ENCODE peak calls at places on chromosomes 5 and 9, in eight cellular contexts. N is heart right ventricle, X is lung, K is Karpas-422, P is tibial nerve, L is right atrium auricular region, S is cardiac muscle cell, F is psoas muscle. W is an unnamed sample.

GRCh38 chr5:119273391-119273839 is 82.4 kb upstream of the TNFAIP8 start:
- DNase-seq in N (no peak), X (no peak), K (peak; percentile 63), P (no peak), L (no peak), S (no peak), F (peak; percentile 17), W (no peak)

GRCh38 chr5:173641171-173641570 is 24.7 kb upstream of the BOD1 start:
- DNase-seq in N (no peak), X (no peak), K (no peak), P (no peak), L (no peak), S (no peak), F (no peak), W (no peak)

GRCh38 chr5:81751836-81752643 is 1.1 kb upstream of the SSBP2 start:
- DNase-seq in N (peak; percentile 37), X (no peak), K (no peak), P (peak; percentile 55), L (no peak), S (peak; percentile 19), F (no peak), W (no peak)

GRCh38 chr5:76986828-76987526 is 34.1 kb downstream of the CRHBP start:
- DNase-seq in N (no peak), X (no peak), K (no peak), P (no peak), L (no peak), S (no peak), F (no peak), W (no peak)

GRCh38 chr9:35923927-35924763 is 14.9 kb downstream of the SPAAR start:
- DNase-seq in N (no peak), X (no peak), K (no peak), P (peak; percentile 50), L (peak; percentile 66), S (no peak), F (peak; percentile 30), W (no peak)

GRCh38 chr9:69444021-69444420 is 119.0 kb downstream of the ENTREP1 start:
- DNase-seq in N (no peak), X (no peak), K (no peak), P (no peak), L (no peak), S (no peak), F (no peak), W (no peak)

GRCh38 chr9:125747765-125748510 is 765 bp downstream of the PBX3 start:
- DNase-seq in N (peak; percentile 40), X (peak; percentile 45), K (no peak), P (no peak), L (no peak), S (peak; percentile 46), F (peak; percentile 51), W (peak; percentile 2)

GRCh38 chr5:66595877-66596790 is at the start of gene MAST4:
- DNase-seq in N (peak; percentile 92), X (peak; percentile 94), K (peak; percentile 94), P (peak; percentile 51), L (peak; percentile 82), S (peak; percentile 92), F (peak; percentile 90), W (no peak)

GRCh38 chr5:181134259-181134658 is 3.3 kb upstream of the OR2V1 start:
- DNase-seq in N (no peak), X (no peak), K (no peak), P (no peak), L (no peak), S (no peak), F (no peak), W (no peak)

GRCh38 chr5:27702339-27702820 is 664.0 kb upstream of the CDH9 start:
- DNase-seq in N (no peak), X (no peak), K (no peak), P (no peak), L (no peak), S (peak; percentile 14), F (no peak), W (no peak)

GRCh38 chr5:126499742-126500396 is 76.7 kb downstream of the GRAMD2B start:
- DNase-seq in N (no peak), X (no peak), K (peak; percentile 80), P (no peak), L (no peak), S (peak; percentile 42), F (no peak), W (no peak)

GRCh38 chr5:125485003-125485641 is 738.7 kb upstream of the ZNF608 start:
- DNase-seq in N (peak; percentile 12), X (peak; percentile 33), K (no peak), P (peak; percentile 66), L (peak; percentile 61), S (peak; percentile 19), F (no peak), W (no peak)

GRCh38 chr5:41793156-41793770 is 77.0 kb downstream of the OXCT1 start:
- DNase-seq in N (no peak), X (no peak), K (no peak), P (no peak), L (no peak), S (no peak), F (no peak), W (no peak)

GRCh38 chr5:911601-912000 is 18.9 kb downstream of the TRIP13 start:
- DNase-seq in N (no peak), X (no peak), K (no peak), P (no peak), L (no peak), S (no peak), F (no peak), W (no peak)
- H3K36me3 ChIP-seq in N (no peaks in the 10 kb centered on the region), X (peaks cover 5% of the 10 kb centered on the region), K (peaks cover 8% of the 10 kb centered on the region), P (no peaks in the 10 kb centered on the region), L (no peaks in the 10 kb centered on the region), S (peaks cover 2% of the 10 kb centered on the region), F (no peaks in the 10 kb centered on the region), W (no peaks in the 10 kb centered on the region)

DNA sequence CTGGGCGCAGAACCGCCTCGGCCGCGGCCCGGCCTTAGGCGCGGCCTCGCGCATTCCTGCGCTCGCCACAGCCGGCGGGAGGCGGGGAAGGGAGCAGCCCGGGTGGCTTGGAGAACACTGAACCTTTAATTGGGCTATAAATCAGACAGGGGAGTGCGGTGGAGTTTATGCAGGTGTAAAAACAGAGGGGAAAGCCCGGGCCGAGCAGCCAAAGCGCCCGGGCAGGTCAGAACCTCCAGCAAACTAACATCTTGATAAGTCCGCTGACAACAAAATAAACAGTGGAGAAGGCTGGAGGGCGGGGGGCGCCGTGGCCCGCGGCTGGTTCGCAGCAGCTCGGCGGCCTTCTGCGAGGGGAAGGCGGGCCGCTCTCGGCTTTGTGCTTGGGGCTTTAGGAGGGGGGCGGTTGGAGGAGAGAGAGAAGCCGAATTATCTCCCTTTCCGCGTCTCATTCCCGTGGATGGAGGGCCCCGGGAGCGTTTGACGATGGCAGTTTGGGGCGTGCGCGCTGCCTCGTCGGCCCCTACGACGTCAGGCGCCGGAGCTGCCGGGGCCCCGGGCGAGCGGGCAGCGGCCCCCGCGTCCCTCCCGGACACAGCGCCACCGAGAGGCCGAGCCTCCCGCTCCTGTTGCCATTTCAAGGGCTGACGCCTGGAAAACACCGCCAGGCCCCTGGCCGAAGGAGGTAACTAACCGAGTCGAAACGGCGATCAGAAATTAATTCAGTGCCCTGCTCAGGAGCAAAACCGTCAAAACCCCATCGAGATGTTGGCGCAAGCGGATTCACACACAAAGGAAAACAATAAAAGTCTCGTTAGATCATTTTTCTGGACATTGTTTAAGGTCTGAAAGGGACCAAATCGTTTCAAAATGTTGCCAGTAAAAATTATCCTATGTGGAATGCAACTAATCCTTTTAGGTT is 11.2 kb downstream of the FOXD1 start:
- DNase-seq in N (no peak), X (no peak), K (no peak), P (no peak), L (no peak), S (peak; percentile 65), F (peak; percentile 61), W (no peak)
- H3K4me3 ChIP-seq in N (peak overlapping the region; percentile 16), X (no peak overlapping the region), K (no peak overlapping the region), P (peak overlapping the region; percentile 38), L (peak overlapping the region; percentile 22), S (peak overlapping the region; percentile 18), F (peak overlapping the region; percentile 47), W (peak overlapping the region; percentile 27)

GRCh38 chr5:139650031-139650688 is 2.0 kb downstream of the CXXC5 start:
- DNase-seq in N (peak; percentile 61), X (no peak), K (no peak), P (no peak), L (no peak), S (peak; percentile 76), F (no peak), W (no peak)

GRCh38 chr5:139647406-139648204 is 544 bp upstream of the CXXC5 start:
- DNase-seq in N (no peak), X (no peak), K (no peak), P (no peak), L (no peak), S (no peak), F (no peak), W (no peak)

GRCh38 chr5:139649082-139649991 is 1.2 kb downstream of the CXXC5 start:
- DNase-seq in N (no peak), X (no peak), K (peak; percentile 57), P (no peak), L (no peak), S (peak; percentile 52), F (no peak), W (no peak)

GRCh38 chr5:139646912-139647391 is 1.2 kb upstream of the CXXC5 start:
- DNase-seq in N (no peak), X (no peak), K (no peak), P (no peak), L (no peak), S (no peak), F (no peak), W (no peak)

GRCh38 chr5:139648205-139649081 is at the start of gene CXXC5:
- DNase-seq in N (peak; percentile 87), X (peak; percentile 81), K (peak; percentile 81), P (peak; percentile 64), L (no peak), S (peak; percentile 92), F (peak; percentile 91), W (no peak)
- H3K4me1 ChIP-seq in N (peaks cover 42% of the 10 kb centered on the region), X (peaks cover 21% of the 10 kb centered on the region), K (peaks cover 48% of the 10 kb centered on the region), P (peaks cover 50% of the 10 kb centered on the region), L (peaks cover 58% of the 10 kb centered on the region), S (peaks cover 29% of the 10 kb centered on the region), F (peaks cover 28% of the 10 kb centered on the region), W (peaks cover 31% of the 10 kb centered on the region)

GRCh38 chr5:32363030-32363429 is 50.3 kb upstream of the MTMR12 start:
- DNase-seq in N (no peak), X (no peak), K (no peak), P (no peak), L (no peak), S (no peak), F (no peak), W (no peak)

GRCh38 chr5:32362527-32362926 is 49.8 kb upstream of the MTMR12 start:
- DNase-seq in N (no peak), X (no peak), K (no peak), P (no peak), L (no peak), S (no peak), F (no peak), W (no peak)

GRCh38 chr5:32369032-32369431 is 56.3 kb upstream of the MTMR12 start:
- DNase-seq in N (no peak), X (no peak), K (no peak), P (no peak), L (no peak), S (no peak), F (no peak), W (no peak)

GRCh38 chr5:32369542-32370155 is 56.9 kb upstream of the MTMR12 start:
- DNase-seq in N (no peak), X (no peak), K (no peak), P (no peak), L (no peak), S (no peak), F (no peak), W (no peak)

GRCh38 chr5:32365623-32366022 is 52.9 kb upstream of the MTMR12 start:
- DNase-seq in N (no peak), X (no peak), K (no peak), P (no peak), L (no peak), S (no peak), F (no peak), W (no peak)
- H3K36me3 ChIP-seq in N (peaks cover 83% of the 10 kb centered on the region), X (peaks cover 13% of the 10 kb centered on the region), K (peaks cover 30% of the 10 kb centered on the region), P (no peaks in the 10 kb centered on the region), L (peaks cover 21% of the 10 kb centered on the region), S (peaks cover 18% of the 10 kb centered on the region), F (peaks cover 79% of the 10 kb centered on the region), W (peaks cover 33% of the 10 kb centered on the region)

GRCh38 chr9:23768861-23769260 is 57.2 kb downstream of the ELAVL2 start:
- DNase-seq in N (no peak), X (no peak), K (no peak), P (no peak), L (no peak), S (no peak), F (no peak), W (no peak)
- H3K4me3 ChIP-seq in N (no peak overlapping the region), X (no peak overlapping the region), K (no peak overlapping the region), P (no peak overlapping the region), L (no peak overlapping the region), S (no peak overlapping the region), F (no peak overlapping the region), W (no peak overlapping the region)

W was measured in effector memory CD4-positive, alpha-beta T cell.